ENCODE peak calls at places on chromosomes 4 and X, in nine cellular contexts. J is NT2/D1; O is midbrain; L is T47D; V is Karpas-422; K is GM10248; T is stimulated activated naive B cell treated with anti-CD40 and anti-IgM and Interleukin-4, amounts not matched to agents 10 μg/mL and 1 μg/mL and 100 μg/mL, for 72 hours; B is ovary; A is SW480. C is an unnamed sample.

GRCh38 chr4:25951390-25951952 is 37.5 kb downstream of the SMIM20 start:
- DNase-seq in J (no peak), O (no peak), L (no peak), V (no peak), K (no peak), T (no peak), B (no peak), A (no peak), C (no peak)

GRCh38 chr4:15344041-15344440 is 83.8 kb upstream of the C1QTNF7 start:
- DNase-seq in J (no peak), O (no peak), L (no peak), V (no peak), K (no peak), T (no peak), B (no peak), A (no peak), C (no peak)

GRCh38 chr4:132076829-132077228 is 1072.3 kb upstream of the PCDH10 start:
- DNase-seq in J (no peak), O (no peak), L (no peak), V (no peak), K (no peak), T (no peak), B (no peak), A (no peak), C (no peak)

GRCh38 chr4:185847352-185848078 is 35.5 kb upstream of the SORBS2 start:
- DNase-seq in J (no peak), O (no peak), L (no peak), V (no peak), K (no peak), T (no peak), B (no peak), A (peak; percentile 43), C (peak; percentile 26)

GRCh38 chrX:116667346-116667745 is 204.6 kb upstream of the CT83 start:
- DNase-seq in J (no peak), O (no peak), L (no peak), V (no peak), K (no peak), T (no peak), B (no peak), A (no peak), C (no peak)

GRCh38 chr4:3466691-3467600 is 3.8 kb downstream of the DOK7 start:
- DNase-seq in J (no peak), O (no peak), L (no peak), V (no peak), K (no peak), T (no peak), B (no peak), A (no peak), C (no peak)

GRCh38 chrX:50920132-50920531 is 9.6 kb downstream of the BMP15 start:
- DNase-seq in J (no peak), O (peak; percentile 22), L (peak; percentile 27), V (peak; percentile 64), K (no peak), T (no peak), B (no peak), A (no peak), C (no peak)

GRCh38 chrX:55135171-55135570 is 46.4 kb downstream of the PAGE2 start:
- DNase-seq in J (no peak), O (peak; percentile 27), L (peak; percentile 75), V (peak; percentile 51), K (no peak), T (peak; percentile 3), B (peak; percentile 15), A (peak; percentile 46), C (no peak)

GRCh38 chrX:45771114-45771513 is 570.4 kb upstream of the DIPK2B start:
- DNase-seq in J (no peak), O (no peak), L (no peak), V (no peak), K (no peak), T (no peak), B (peak; percentile 13), A (peak; percentile 87), C (no peak)

GRCh38 chr4:186554890-186555827 is at the start of gene MTNR1A:
- DNase-seq in J (no peak), O (no peak), L (no peak), V (no peak), K (no peak), T (no peak), B (no peak), A (peak; percentile 40), C (peak; percentile 56)

GRCh38 chr4:1978226-1978625 is 30.5 kb downstream of the NELFA start:
- DNase-seq in J (no peak), O (no peak), L (no peak), V (no peak), K (no peak), T (no peak), B (no peak), A (no peak), C (no peak)

GRCh38 chr4:36283912-36284465 is 2.6 kb downstream of the DTHD1 start:
- DNase-seq in J (no peak), O (peak; percentile 68), L (no peak), V (no peak), K (no peak), T (no peak), B (no peak), A (no peak), C (no peak)

GRCh38 chr4:151641167-151641566 is 119.6 kb downstream of the GATB start:
- DNase-seq in J (no peak), O (no peak), L (peak; percentile 2), V (no peak), K (no peak), T (no peak), B (no peak), A (no peak), C (no peak)

GRCh38 chrX:154300815-154301214 is 5.2 kb downstream of the TKTL1 start:
- DNase-seq in J (no peak), O (no peak), L (no peak), V (no peak), K (no peak), T (no peak), B (no peak), A (no peak), C (no peak)

GRCh38 chr4:3491681-3492405 is 28.7 kb downstream of the DOK7 start:
- DNase-seq in J (peak; percentile 35), O (no peak), L (no peak), V (no peak), K (no peak), T (no peak), B (no peak), A (no peak), C (no peak)